ENCODE peak calls at places on chromosome 13, in nine cellular contexts. X is GM13977, K is BJ, B is WTC11, Y is choroid plexus epithelial cell, O is progenitor cell of endocrine pancreas, V is nephron progenitor cell, M is left ventricle myocardium inferior, U is psoas muscle. F is an unnamed sample.

GRCh38 chr13:41652735-41653361 is 195.5 kb downstream of the RGCC start:
- DNase-seq in X (peak; percentile 64), K (peak; percentile 41), B (no peak), Y (peak; percentile 85), O (no peak), V (peak; percentile 15), M (no peak), U (no peak), F (no peak)

GRCh38 chr13:49585220-49586157 is at the start of gene RCBTB1:
- DNase-seq in X (peak; percentile 97), K (no peak), B (peak; percentile 65), Y (peak; percentile 50), O (peak; percentile 55), V (peak; percentile 78), M (peak; percentile 72), U (peak; percentile 79), F (peak; percentile 80)

GRCh38 chr13:36102721-36103120 is 28.5 kb downstream of the DCLK1 start:
- DNase-seq in X (no peak), K (no peak), B (no peak), Y (no peak), O (no peak), V (no peak), M (no peak), U (no peak), F (no peak)

GRCh38 chr13:47696677-47697076 is 304.4 kb downstream of the SUCLA2 start:
- DNase-seq in X (no peak), K (no peak), B (no peak), Y (no peak), O (no peak), V (no peak), M (no peak), U (no peak), F (no peak)

GRCh38 chr13:78228211-78228610 is 309.6 kb upstream of the EDNRB start:
- DNase-seq in X (no peak), K (no peak), B (no peak), Y (no peak), O (no peak), V (no peak), M (no peak), U (no peak), F (no peak)

GRCh38 chr13:50742353-50742752 is 101.1 kb downstream of the DLEU7 start:
- DNase-seq in X (no peak), K (no peak), B (no peak), Y (no peak), O (no peak), V (no peak), M (no peak), U (no peak), F (no peak)

GRCh38 chr13:71773534-71773933 is 93.5 kb downstream of the DACH1 start:
- DNase-seq in X (no peak), K (no peak), B (no peak), Y (no peak), O (no peak), V (no peak), M (no peak), U (no peak), F (no peak)

GRCh38 chr13:23921451-23921888 is 24.2 kb upstream of the C1QTNF9B start:
- DNase-seq in X (peak; percentile 41), K (no peak), B (peak; percentile 53), Y (peak; percentile 76), O (no peak), V (no peak), M (no peak), U (no peak), F (no peak)

GRCh38 chr13:27663947-27664346 is 42.3 kb downstream of the POLR1D start:
- DNase-seq in X (no peak), K (no peak), B (peak; percentile 34), Y (peak; percentile 12), O (no peak), V (no peak), M (no peak), U (no peak), F (no peak)

GRCh38 chr13:101423872-101424271 is 7.6 kb upstream of the NALCN start:
- DNase-seq in X (no peak), K (no peak), B (no peak), Y (no peak), O (no peak), V (no peak), M (no peak), U (no peak), F (no peak)

GRCh38 chr13:81379183-81379582 is 1038.3 kb upstream of the SPRY2 start:
- DNase-seq in X (no peak), K (no peak), B (no peak), Y (no peak), O (no peak), V (no peak), M (no peak), U (no peak), F (no peak)

GRCh38 chr13:99031725-99032298 is 53.9 kb upstream of the DOCK9 start:
- DNase-seq in X (no peak), K (no peak), B (no peak), Y (no peak), O (no peak), V (no peak), M (no peak), U (no peak), F (no peak)

GRCh38 chr13:99367106-99367616 is 60.0 kb upstream of the GPR183 start:
- DNase-seq in X (no peak), K (no peak), B (no peak), Y (no peak), O (no peak), V (no peak), M (no peak), U (no peak), F (no peak)

GRCh38 chr13:96824110-96824509 is 170.2 kb downstream of the OXGR1 start:
- DNase-seq in X (no peak), K (no peak), B (no peak), Y (no peak), O (no peak), V (no peak), M (no peak), U (no peak), F (no peak)

GRCh38 chr13:40064723-40065122 is 409.3 kb downstream of the COG6 start:
- DNase-seq in X (no peak), K (peak; percentile 30), B (no peak), Y (peak; percentile 78), O (no peak), V (no peak), M (no peak), U (no peak), F (no peak)

GRCh38 chr13:110023729-110024645 is 237.6 kb upstream of the IRS2 start:
- DNase-seq in X (no peak), K (no peak), B (no peak), Y (peak; percentile 93), O (no peak), V (no peak), M (peak; percentile 45), U (peak; percentile 61), F (peak; percentile 39)

DNA sequence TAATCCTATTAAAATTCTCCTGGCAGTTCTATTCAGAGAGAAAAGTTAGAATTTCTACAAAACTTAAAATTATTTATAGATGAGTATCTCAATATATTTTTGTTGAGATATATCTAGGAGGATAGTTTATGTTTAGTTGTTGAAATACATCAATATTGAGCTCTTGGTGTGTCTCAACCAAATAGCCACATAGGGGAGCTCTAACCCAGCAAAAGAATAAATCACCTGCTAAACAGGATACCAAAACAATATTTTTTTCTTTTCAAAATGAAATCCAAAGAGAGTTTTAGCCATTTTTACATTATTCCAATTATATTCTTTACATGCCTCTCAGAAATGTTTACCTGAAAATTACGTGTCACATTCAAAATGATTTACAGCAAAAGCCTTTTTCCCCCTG is 954.7 kb downstream of the SLITRK6 start:
- DNase-seq in X (peak; percentile 3), K (no peak), B (no peak), Y (peak; percentile 37), O (no peak), V (no peak), M (no peak), U (no peak), F (no peak)
- TF ChIP-seq CTCF in X (peak; percentile 33), K (no peak), B (peak; percentile 27), Y (peak; percentile 37), O (peak; percentile 77), V (peak; percentile 54), M (peak; percentile 39), U (no peak), F (peak; percentile 46)

GRCh38 chr13:107223867-107224266 is 655.9 kb upstream of the ARGLU1 start:
- DNase-seq in X (no peak), K (no peak), B (no peak), Y (no peak), O (no peak), V (no peak), M (no peak), U (no peak), F (no peak)
- TF ChIP-seq CTCF in X (no peak), K (no peak), B (no peak), Y (no peak), O (no peak), V (no peak), M (no peak), U (no peak), F (no peak)

DNA sequence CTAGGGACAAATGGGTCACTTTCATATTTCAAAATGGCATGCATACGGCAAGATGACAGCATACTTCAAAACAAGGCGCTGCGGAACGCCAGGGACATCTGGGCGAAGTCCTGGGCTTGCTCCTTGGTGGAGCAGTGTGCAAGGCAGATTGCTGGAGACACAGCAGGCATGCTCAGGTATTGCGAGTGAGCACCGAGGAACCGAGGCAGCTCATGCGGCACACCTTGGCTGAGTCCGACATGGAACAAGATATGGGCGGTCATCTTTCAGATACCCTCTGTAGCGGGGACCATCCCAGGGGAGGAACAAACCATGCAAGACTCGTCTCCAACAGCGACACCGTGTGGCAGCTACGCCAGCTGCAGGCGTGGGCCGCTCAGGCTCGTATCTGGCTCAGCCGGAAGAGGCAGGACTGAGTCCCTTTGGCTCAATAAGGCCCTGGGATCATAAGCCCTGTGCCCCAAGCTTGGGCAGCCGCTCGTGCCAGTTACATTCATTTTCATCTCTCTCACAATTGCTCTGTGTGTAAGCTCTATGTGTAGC is 112.4 kb downstream of the NUFIP1 start:
- DNase-seq in X (no peak), K (no peak), B (peak; percentile 90), Y (no peak), O (no peak), V (peak; percentile 24), M (no peak), U (no peak), F (peak; percentile 44)
- TF ChIP-seq CTCF in X (peak; percentile 25), K (peak; percentile 23), B (peak; percentile 91), Y (peak; percentile 59), O (peak; percentile 47), V (peak; percentile 43), M (peak; percentile 32), U (no peak), F (peak; percentile 57)

GRCh38 chr13:74886496-74886895 is 595.5 kb downstream of the TBC1D4 start:
- DNase-seq in X (no peak), K (no peak), B (no peak), Y (peak; percentile 76), O (no peak), V (no peak), M (no peak), U (no peak), F (no peak)

GRCh38 chr13:74889321-74889720 is 592.6 kb downstream of the TBC1D4 start:
- DNase-seq in X (no peak), K (no peak), B (no peak), Y (peak; percentile 61), O (no peak), V (no peak), M (no peak), U (no peak), F (no peak)

DNA sequence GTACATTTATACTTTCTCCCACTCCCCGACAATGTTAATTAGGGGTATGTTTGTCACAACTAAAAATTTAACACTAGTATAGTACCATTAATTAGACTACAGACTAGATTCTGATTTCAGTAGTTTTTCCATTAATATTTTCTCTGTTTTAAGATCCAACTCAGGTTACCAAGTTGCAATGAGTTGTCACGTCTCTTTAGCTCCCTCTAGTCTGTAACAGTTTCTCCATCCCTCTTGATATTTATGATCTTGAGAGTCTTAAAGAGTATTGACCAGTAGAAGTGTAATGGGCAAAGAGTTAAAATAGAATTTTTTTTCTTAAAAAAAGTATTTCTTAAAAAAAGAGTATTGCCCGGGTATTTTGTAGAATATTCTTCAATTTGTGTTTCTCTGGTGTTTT is 598.1 kb downstream of the TBC1D4 start:
- DNase-seq in X (no peak), K (no peak), B (no peak), Y (peak; percentile 72), O (no peak), V (no peak), M (no peak), U (no peak), F (no peak)
- TF ChIP-seq CTCF in X (no peak), K (no peak), B (no peak), Y (peak; percentile 54), O (peak; percentile 12), V (no peak), M (no peak), U (no peak), F (no peak)

F was measured in glutamatergic neuron.